ENCODE peak calls at places on chromosomes 6 and 20, in six cellular contexts. One of them, this sample, is unnamed.

GRCh38 chr6:43823879-43824740 is 54.1 kb downstream of the VEGFA start:
- DNase-seq in ACHN: peak
- DNase-seq in aorta: peak
- DNase-seq in GM12865: peak
- DNase-seq in activated B cell treated with CpG ODN at 0.5 μM for 24 hours: no peak
- DNase-seq in RPMI7951: no peak
- DNase-seq in this sample: no peak

GRCh38 chr6:25369450-25370086 is 90.4 kb downstream of the CARMIL1 start:
- DNase-seq in ACHN: no peak
- DNase-seq in aorta: no peak
- DNase-seq in GM12865: peak
- DNase-seq in activated B cell treated with CpG ODN at 0.5 μM for 24 hours: no peak
- DNase-seq in RPMI7951: peak
- DNase-seq in this sample: no peak

GRCh38 chr6:75759207-75759606 is 10.2 kb downstream of the MYO6 start:
- DNase-seq in ACHN: peak
- DNase-seq in aorta: no peak
- DNase-seq in GM12865: no peak
- DNase-seq in activated B cell treated with CpG ODN at 0.5 μM for 24 hours: no peak
- DNase-seq in RPMI7951: peak
- DNase-seq in this sample: no peak

GRCh38 chr6:157317129-157317814 is 6.0 kb downstream of the TMEM242 start:
- DNase-seq in ACHN: peak
- DNase-seq in aorta: peak
- DNase-seq in GM12865: no peak
- DNase-seq in activated B cell treated with CpG ODN at 0.5 μM for 24 hours: no peak
- DNase-seq in RPMI7951: peak
- DNase-seq in this sample: peak

GRCh38 chr6:111485316-111485715 is 2.3 kb upstream of the REV3L start:
- DNase-seq in ACHN: no peak
- DNase-seq in aorta: no peak
- DNase-seq in GM12865: no peak
- DNase-seq in activated B cell treated with CpG ODN at 0.5 μM for 24 hours: no peak
- DNase-seq in RPMI7951: no peak
- DNase-seq in this sample: no peak

GRCh38 chr6:152309648-152310047 is 327.5 kb downstream of the SYNE1 start:
- DNase-seq in ACHN: no peak
- DNase-seq in aorta: no peak
- DNase-seq in GM12865: peak
- DNase-seq in activated B cell treated with CpG ODN at 0.5 μM for 24 hours: no peak
- DNase-seq in RPMI7951: no peak
- DNase-seq in this sample: no peak

GRCh38 chr6:112620832-112621569 is 273.9 kb downstream of the RFPL4B start:
- DNase-seq in ACHN: no peak
- DNase-seq in aorta: no peak
- DNase-seq in GM12865: peak
- DNase-seq in activated B cell treated with CpG ODN at 0.5 μM for 24 hours: no peak
- DNase-seq in RPMI7951: peak
- DNase-seq in this sample: peak

GRCh38 chr20:50354690-50355592 is 155.2 kb upstream of the PTPN1 start:
- DNase-seq in ACHN: no peak
- DNase-seq in aorta: peak
- DNase-seq in GM12865: no peak
- DNase-seq in activated B cell treated with CpG ODN at 0.5 μM for 24 hours: no peak
- DNase-seq in RPMI7951: no peak
- DNase-seq in this sample: no peak

GRCh38 chr20:48649104-48649626 is 178.6 kb downstream of the PREX1 start:
- DNase-seq in ACHN: no peak
- DNase-seq in aorta: no peak
- DNase-seq in GM12865: no peak
- DNase-seq in activated B cell treated with CpG ODN at 0.5 μM for 24 hours: no peak
- DNase-seq in RPMI7951: no peak
- DNase-seq in this sample: no peak

GRCh38 chr6:6775074-6775473 is 186.6 kb downstream of the LY86 start:
- DNase-seq in ACHN: no peak
- DNase-seq in aorta: no peak
- DNase-seq in GM12865: no peak
- DNase-seq in activated B cell treated with CpG ODN at 0.5 μM for 24 hours: no peak
- DNase-seq in RPMI7951: no peak
- DNase-seq in this sample: no peak

GRCh38 chr6:64955435-64955848 is 751.6 kb downstream of the EYS start:
- DNase-seq in ACHN: no peak
- DNase-seq in aorta: no peak
- DNase-seq in GM12865: no peak
- DNase-seq in activated B cell treated with CpG ODN at 0.5 μM for 24 hours: no peak
- DNase-seq in RPMI7951: no peak
- DNase-seq in this sample: no peak

GRCh38 chr6:89564752-89565427 is 73.7 kb downstream of the LYRM2 start:
- DNase-seq in ACHN: no peak
- DNase-seq in aorta: no peak
- DNase-seq in GM12865: no peak
- DNase-seq in activated B cell treated with CpG ODN at 0.5 μM for 24 hours: no peak
- DNase-seq in RPMI7951: no peak
- DNase-seq in this sample: peak

GRCh38 chr6:78577585-78577984 is 289.8 kb upstream of the IRAK1BP1 start:
- DNase-seq in ACHN: no peak
- DNase-seq in aorta: no peak
- DNase-seq in GM12865: no peak
- DNase-seq in activated B cell treated with CpG ODN at 0.5 μM for 24 hours: no peak
- DNase-seq in RPMI7951: no peak
- DNase-seq in this sample: no peak

GRCh38 chr6:33895296-33895695 is 91.5 kb upstream of the MLN start:
- DNase-seq in ACHN: no peak
- DNase-seq in aorta: no peak
- DNase-seq in GM12865: no peak
- DNase-seq in activated B cell treated with CpG ODN at 0.5 μM for 24 hours: no peak
- DNase-seq in RPMI7951: no peak
- DNase-seq in this sample: no peak

GRCh38 chr6:71349976-71350615 is 61.5 kb downstream of the OGFRL1 start:
- DNase-seq in ACHN: no peak
- DNase-seq in aorta: no peak
- DNase-seq in GM12865: no peak
- DNase-seq in activated B cell treated with CpG ODN at 0.5 μM for 24 hours: no peak
- DNase-seq in RPMI7951: peak
- DNase-seq in this sample: no peak

GRCh38 chr20:44730441-44730840 is 15.2 kb upstream of the KCNK15 start:
- DNase-seq in ACHN: peak
- DNase-seq in aorta: peak
- DNase-seq in GM12865: no peak
- DNase-seq in activated B cell treated with CpG ODN at 0.5 μM for 24 hours: no peak
- DNase-seq in RPMI7951: peak
- DNase-seq in this sample: peak

GRCh38 chr6:24933868-24934401 is 1.8 kb downstream of the RIPOR2 start:
- DNase-seq in ACHN: peak
- DNase-seq in aorta: no peak
- DNase-seq in GM12865: peak
- DNase-seq in activated B cell treated with CpG ODN at 0.5 μM for 24 hours: no peak
- DNase-seq in RPMI7951: peak
- DNase-seq in this sample: no peak

GRCh38 chr20:58241766-58242465 is 13.5 kb upstream of the ANKRD60 start:
- DNase-seq in ACHN: no peak
- DNase-seq in aorta: no peak
- DNase-seq in GM12865: no peak
- DNase-seq in activated B cell treated with CpG ODN at 0.5 μM for 24 hours: no peak
- DNase-seq in RPMI7951: no peak
- DNase-seq in this sample: no peak

GRCh38 chr20:24362080-24362479 is 107.3 kb upstream of the SYNDIG1 start:
- DNase-seq in ACHN: no peak
- DNase-seq in aorta: no peak
- DNase-seq in GM12865: no peak
- DNase-seq in activated B cell treated with CpG ODN at 0.5 μM for 24 hours: no peak
- DNase-seq in RPMI7951: no peak
- DNase-seq in this sample: no peak

GRCh38 chr20:47334022-47334551 is 22.4 kb downstream of the ZMYND8 start:
- DNase-seq in ACHN: peak
- DNase-seq in aorta: no peak
- DNase-seq in GM12865: no peak
- DNase-seq in activated B cell treated with CpG ODN at 0.5 μM for 24 hours: no peak
- DNase-seq in RPMI7951: peak
- DNase-seq in this sample: peak

GRCh38 chr6:99432877-99433276 is 7.8 kb upstream of the PNISR start:
- DNase-seq in ACHN: peak
- DNase-seq in aorta: no peak
- DNase-seq in GM12865: no peak
- DNase-seq in activated B cell treated with CpG ODN at 0.5 μM for 24 hours: no peak
- DNase-seq in RPMI7951: no peak
- DNase-seq in this sample: no peak

GRCh38 chr6:1574083-1574761 is 35.5 kb upstream of the FOXC1 start:
- DNase-seq in ACHN: no peak
- DNase-seq in aorta: peak
- DNase-seq in GM12865: peak
- DNase-seq in activated B cell treated with CpG ODN at 0.5 μM for 24 hours: no peak
- DNase-seq in RPMI7951: no peak
- DNase-seq in this sample: no peak

This sample was measured in brain microvascular endothelial cell.